ENCODE peak calls at places on chromosome 12, in four cellular contexts. One of them, this sample, is unnamed.

GRCh38 chr12:39006286-39006685 is 100.9 kb upstream of the CPNE8 start:
- DNase-seq in caudate nucleus: no peak
- DNase-seq in GM13976: no peak
- DNase-seq in A172: peak
- DNase-seq in this sample: no peak

GRCh38 chr12:112916270-112916669 is 9.5 kb downstream of the OAS1 start:
- DNase-seq in A172: no peak
- DNase-seq in GM13976: no peak
- DNase-seq in caudate nucleus: no peak
- DNase-seq in this sample: no peak

GRCh38 chr12:7989827-7990491 is 42.6 kb upstream of the FOXJ2 start:
- DNase-seq in A172: no peak
- DNase-seq in caudate nucleus: no peak
- DNase-seq in GM13976: peak
- DNase-seq in this sample: no peak

GRCh38 chr12:62834406-62834805 is 100.5 kb downstream of the PPM1H start:
- DNase-seq in caudate nucleus: no peak
- DNase-seq in GM13976: no peak
- DNase-seq in A172: no peak
- DNase-seq in this sample: no peak

GRCh38 chr12:26465419-26466097 is 270.2 kb downstream of the SSPN start:
- DNase-seq in caudate nucleus: no peak
- DNase-seq in GM13976: no peak
- DNase-seq in A172: no peak
- DNase-seq in this sample: no peak

GRCh38 chr12:49923035-49923644 is 19.4 kb upstream of the FAIM2 start:
- DNase-seq in A172: no peak
- DNase-seq in caudate nucleus: no peak
- DNase-seq in GM13976: no peak
- DNase-seq in this sample: no peak

GRCh38 chr12:12007001-12007712 is 63.6 kb upstream of the BCL2L14 start:
- DNase-seq in A172: peak
- DNase-seq in caudate nucleus: no peak
- DNase-seq in GM13976: peak
- DNase-seq in this sample: no peak

GRCh38 chr12:54555670-54556257 is 6.4 kb downstream of the PDE1B start:
- DNase-seq in GM13976: no peak
- DNase-seq in A172: no peak
- DNase-seq in caudate nucleus: no peak
- DNase-seq in this sample: no peak

This sample was measured in nucleus accumbens.